ENCODE peak calls at places on chromosomes 13 and 19, in six cellular contexts. A is SJCRH30, M is right atrium auricular region, C is SK-N-SH, L is A673, I is mammary epithelial cell. H is an unnamed sample. For H3K36me3 and H3K4me1, the result is how much of the 10 kb centered on the place peaks cover.

GRCh38 chr19:48403606-48404005 is 10.1 kb downstream of the GRIN2D start:
- DNase-seq in A (peak), M (no peak), C (peak), L (peak), I (peak), H (no peak)

GRCh38 chr19:19485998-19486290 is 29.4 kb downstream of the TSSK6 start:
- DNase-seq in A (no peak), M (no peak), C (no peak), L (no peak), I (no peak), H (no peak)

GRCh38 chr19:548841-549830 is 5.3 kb downstream of the GZMM start:
- DNase-seq in A (no peak), M (no peak), C (peak), L (no peak), I (no peak), H (peak)

GRCh38 chr19:51002101-51002532 is 713 bp upstream of the KLK8 start:
- DNase-seq in A (no peak), M (no peak), C (no peak), L (no peak), I (no peak), H (no peak)

GRCh38 chr19:40862785-40863184 is 12.5 kb upstream of the CYP2A6 start:
- DNase-seq in A (no peak), M (no peak), C (no peak), L (no peak), I (no peak), H (no peak)

GRCh38 chr19:36915992-36916830 is at the start of the genes ZNF568 and ZNF829:
- DNase-seq in A (peak), M (peak), C (peak), L (peak), I (peak), H (peak)

GRCh38 chr19:18762125-18763023 is 28.7 kb downstream of the COMP start:
- DNase-seq in A (peak), M (no peak), C (peak), L (no peak), I (peak), H (peak)

GRCh38 chr19:58001895-58002369 is 688 bp downstream of the ZNF606 start:
- DNase-seq in A (no peak), M (no peak), C (peak), L (peak), I (no peak), H (no peak)

GRCh38 chr19:47229674-47230121 is 1.3 kb downstream of the BBC3 start:
- DNase-seq in A (no peak), M (no peak), C (peak), L (no peak), I (no peak), H (no peak)

GRCh38 chr13:70623260-70623659 is 515.0 kb upstream of the KLHL1 start:
- DNase-seq in A (peak), M (no peak), C (peak), L (peak), I (no peak), H (no peak)

GRCh38 chr13:86757236-86757978 is 913.8 kb upstream of the SLITRK5 start:
- DNase-seq in A (no peak), M (no peak), C (no peak), L (no peak), I (peak), H (no peak)

GRCh38 chr13:112213467-112214245 is 146.7 kb downstream of the SOX1 start:
- DNase-seq in A (no peak), M (no peak), C (no peak), L (no peak), I (no peak), H (no peak)

GRCh38 chr13:69580255-69580654 is 527.4 kb upstream of the ATXN8OS start:
- DNase-seq in A (no peak), M (no peak), C (no peak), L (no peak), I (peak), H (no peak)

GRCh38 chr19:858284-858683 is 1.2 kb upstream of the CFD start:
- DNase-seq in A (no peak), M (no peak), C (no peak), L (no peak), I (no peak), H (no peak)

GRCh38 chr19:58468216-58468839 is 1.4 kb downstream of the ZNF324 start:
- DNase-seq in A (no peak), M (no peak), C (no peak), L (no peak), I (peak), H (no peak)

GRCh38 chr19:52991484-52991883 is 22.2 kb upstream of the ERVV-1 start:
- DNase-seq in A (no peak), M (no peak), C (no peak), L (no peak), I (peak), H (no peak)

GRCh38 chr13:106373989-106374572 is 161.4 kb downstream of the EFNB2 start:
- DNase-seq in A (no peak), M (no peak), C (no peak), L (no peak), I (peak), H (no peak)

GRCh38 chr19:28468701-28469459 is 744.1 kb downstream of the UQCRFS1 start:
- DNase-seq in A (no peak), M (no peak), C (no peak), L (no peak), I (no peak), H (peak)

GRCh38 chr13:104426435-104426834 is 1360.2 kb upstream of the SLC10A2 start:
- DNase-seq in A (no peak), M (no peak), C (no peak), L (no peak), I (no peak), H (no peak)

GRCh38 chr19:18419195-18419698 is at the start of gene SSBP4:
- DNase-seq in A (peak), M (no peak), C (peak), L (peak), I (peak), H (peak)

GRCh38 chr13:105410602-105411001 is 1124.9 kb downstream of the EFNB2 start:
- DNase-seq in A (peak), M (no peak), C (peak), L (peak), I (peak), H (peak)

GRCh38 chr19:51422053-51422448 is 4.6 kb upstream of the SIGLEC10 start:
- DNase-seq in A (peak), M (peak), C (peak), L (peak), I (peak), H (peak)

GRCh38 chr19:18357041-18357440 is 16.6 kb downstream of the PGPEP1 start:
- DNase-seq in A (no peak), M (no peak), C (no peak), L (no peak), I (no peak), H (no peak)

GRCh38 chr13:74035881-74036280 is 98.3 kb downstream of the KLF12 start:
- DNase-seq in A (no peak), M (no peak), C (no peak), L (no peak), I (no peak), H (no peak)

GRCh38 chr19:18253716-18254115 is 20.5 kb downstream of the IQCN start:
- DNase-seq in A (no peak), M (no peak), C (no peak), L (no peak), I (peak), H (no peak)

GRCh38 chr19:40530091-40530901 is 46.4 kb upstream of the SHKBP1 start:
- DNase-seq in A (peak), M (no peak), C (peak), L (peak), I (no peak), H (no peak)

GRCh38 chr19:48683349-48683748 is 10.5 kb upstream of the NTN5 start:
- DNase-seq in A (no peak), M (peak), C (no peak), L (no peak), I (no peak), H (no peak)

GRCh38 chr19:40355975-40356680 is 7.6 kb downstream of the PLD3 start:
- DNase-seq in A (no peak), M (no peak), C (no peak), L (no peak), I (no peak), H (no peak)

GRCh38 chr13:48748681-48749080 is 95.0 kb downstream of the CYSLTR2 start:
- DNase-seq in A (no peak), M (no peak), C (no peak), L (no peak), I (no peak), H (no peak)

GRCh38 chr19:7729831-7730285 is 2.1 kb downstream of the CLEC4G start:
- DNase-seq in A (no peak), M (no peak), C (no peak), L (no peak), I (no peak), H (no peak)

GRCh38 chr19:53991224-53992113 is at the start of gene CACNG6:
- DNase-seq in A (peak), M (no peak), C (peak), L (no peak), I (no peak), H (no peak)

GRCh38 chr13:46521921-46522691 is 30.9 kb upstream of the LRCH1 start:
- DNase-seq in A (no peak), M (no peak), C (peak), L (no peak), I (no peak), H (no peak)

GRCh38 chr13:29591310-29591709 is 4.2 kb downstream of the SLC7A1 start:
- DNase-seq in A (no peak), M (no peak), C (no peak), L (no peak), I (no peak), H (no peak)

GRCh38 chr13:37492741-37493514 is 105.6 kb downstream of the POSTN start:
- DNase-seq in A (peak), M (no peak), C (no peak), L (no peak), I (peak), H (no peak)

GRCh38 chr13:20991741-20992520 is 69.5 kb downstream of the LATS2 start:
- DNase-seq in A (no peak), M (peak), C (no peak), L (no peak), I (no peak), H (no peak)
- H3K36me3 ChIP-seq in A (under half), M (under half), C (under half), L (under half), I (under half), H (under half)

GRCh38 chr13:40682449-40683240 is 16.2 kb upstream of the FOXO1 start:
- DNase-seq in A (peak), M (no peak), C (no peak), L (peak), I (no peak), H (no peak)
- H3K4me1 ChIP-seq in A (under half), M (under half), C (under half), L (under half), I (under half), H (under half)

GRCh38 chr19:45528744-45529453 is 21.6 kb downstream of the VASP start:
- DNase-seq in A (no peak), M (no peak), C (no peak), L (peak), I (no peak), H (no peak)
- H3K4me3 ChIP-seq in A (no peak), M (peak), C (no peak), L (peak), I (no peak), H (no peak)

GRCh38 chr13:98819382-98819781 is 66.9 kb upstream of the SLC15A1 start:
- DNase-seq in A (no peak), M (no peak), C (no peak), L (no peak), I (no peak), H (no peak)
- H3K36me3 ChIP-seq in A (half or more), M (under half), C (under half), L (under half), I (under half), H (under half)

GRCh38 chr19:38673030-38673429 is 25.6 kb downstream of the ACTN4 start:
- DNase-seq in A (no peak), M (no peak), C (no peak), L (no peak), I (no peak), H (peak)
- H3K4me1 ChIP-seq in A (under half), M (under half), C (under half), L (under half), I (half or more), H (under half)

DNA sequence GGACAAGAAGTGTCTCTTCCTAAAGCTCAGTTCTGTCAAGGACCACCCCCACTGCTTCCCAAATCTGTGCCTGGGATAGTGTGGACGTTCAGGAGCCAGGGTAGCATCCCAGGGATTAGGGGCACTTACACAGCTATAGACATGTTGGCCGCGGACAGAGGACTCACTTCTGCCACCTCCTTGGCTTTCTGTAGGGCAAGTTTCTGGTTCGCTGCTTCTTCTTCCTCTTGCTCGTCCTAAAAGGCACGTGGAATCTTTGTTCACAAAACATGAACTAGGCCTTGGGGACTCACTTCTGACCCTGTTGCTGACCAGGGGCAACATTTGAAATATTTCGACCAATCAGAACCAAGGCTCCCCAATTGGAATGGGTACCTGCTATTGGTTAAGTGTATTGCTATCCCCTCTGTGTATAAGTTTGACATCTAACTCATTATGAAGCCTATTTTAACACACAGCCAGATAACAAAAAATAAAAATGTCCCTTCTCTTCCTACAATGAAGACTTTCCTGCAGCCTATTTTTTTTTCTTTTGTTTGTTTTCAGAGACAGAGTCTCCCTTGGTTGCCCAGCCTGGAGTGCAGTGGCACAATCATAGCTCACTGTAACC is 150.3 kb downstream of the IER2 start:
- DNase-seq in A (no peak), M (no peak), C (no peak), L (no peak), I (no peak), H (no peak)
- H3K4me3 ChIP-seq in A (no peak), M (no peak), C (no peak), L (no peak), I (no peak), H (no peak)